ENCODE peak calls at places on chromosomes 13 and 19, in five cellular contexts. A, H, F, L and I are unnamed samples.

GRCh38 chr19:51036519-51036918 is 1.7 kb upstream of the KLK12 start:
- DNase-seq in F (no peak), L (no peak), H (no peak), A (no peak), I (no peak)

GRCh38 chr13:30119476-30119875 is 187.9 kb downstream of the KATNAL1 start:
- DNase-seq in L (peak; percentile 48), A (no peak), F (no peak), H (no peak), I (no peak)

GRCh38 chr13:96810104-96810503 is 184.2 kb downstream of the OXGR1 start:
- DNase-seq in A (peak; percentile 8), H (peak; percentile 52), F (no peak), L (no peak), I (no peak)

GRCh38 chr19:18322318-18322758 is 538 bp downstream of the LSM4 start:
- DNase-seq in H (peak; percentile 55), F (no peak), A (no peak), L (no peak), I (no peak)

GRCh38 chr13:111976474-111977183 is 90.3 kb upstream of the SOX1 start:
- DNase-seq in A (no peak), L (no peak), H (no peak), F (no peak), I (no peak)

GRCh38 chr19:19305066-19305465 is 15.2 kb downstream of the SUGP1 start:
- DNase-seq in H (no peak), L (no peak), F (no peak), A (no peak), I (no peak)

GRCh38 chr19:18023596-18024212 is 15.7 kb downstream of the ARRDC2 start:
- DNase-seq in A (peak; percentile 91), L (no peak), F (no peak), H (peak; percentile 64), I (no peak)

GRCh38 chr19:35755550-35756371 is 1.1 kb downstream of the HSPB6 start:
- DNase-seq in L (peak; percentile 38), F (peak; percentile 80), A (peak; percentile 95), H (peak; percentile 60), I (no peak)

GRCh38 chr13:112587359-112587766 is 590 bp downstream of the TUBGCP3 start:
- DNase-seq in F (peak; percentile 71), A (peak; percentile 95), H (peak; percentile 82), L (peak; percentile 63), I (peak; percentile 69)

GRCh38 chr13:111952814-111953213 is 114.1 kb upstream of the SOX1 start:
- DNase-seq in L (no peak), A (no peak), H (no peak), F (no peak), I (no peak)

GRCh38 chr13:80072231-80072630 is 268.7 kb downstream of the SPRY2 start:
- DNase-seq in A (no peak), L (no peak), F (no peak), H (no peak), I (no peak)

GRCh38 chr13:80074811-80075210 is 266.1 kb downstream of the SPRY2 start:
- DNase-seq in L (no peak), A (no peak), H (no peak), F (no peak), I (no peak)

GRCh38 chr13:80070024-80070703 is 270.8 kb downstream of the SPRY2 start:
- DNase-seq in A (no peak), F (no peak), L (no peak), H (no peak), I (no peak)

GRCh38 chr13:80069374-80069773 is 271.6 kb downstream of the SPRY2 start:
- DNase-seq in F (no peak), H (no peak), A (no peak), L (no peak), I (no peak)

DNA sequence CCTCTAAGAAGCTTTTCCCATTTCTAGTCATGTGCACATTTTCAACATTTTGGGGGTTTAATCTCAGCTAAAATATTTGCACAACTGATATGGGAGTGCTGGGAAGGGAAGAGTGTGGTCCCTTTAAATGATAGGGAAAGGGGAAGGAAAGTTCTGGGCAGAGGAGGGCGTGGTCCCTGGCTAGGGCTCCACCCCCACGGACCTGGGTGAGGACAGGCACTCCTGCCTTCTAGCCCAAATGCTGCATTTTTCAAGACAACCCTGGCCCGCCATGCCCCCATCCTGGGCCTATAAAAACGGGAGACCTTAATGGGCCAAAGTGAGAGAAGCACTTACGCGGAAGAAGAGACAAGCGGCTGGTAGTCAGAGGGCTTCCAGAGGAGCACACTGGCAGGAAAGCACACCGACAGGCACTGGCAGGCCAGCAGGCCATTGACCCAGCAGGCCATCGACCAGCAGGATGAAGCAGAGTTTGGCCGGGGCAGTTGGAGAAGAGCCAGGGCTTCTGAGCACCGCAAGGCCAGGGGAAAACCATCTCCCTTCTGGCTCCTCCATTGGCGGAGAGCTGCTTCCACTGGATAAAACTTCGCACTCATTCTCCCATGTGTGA is 266.7 kb downstream of the SPRY2 start:
- DNase-seq in L (no peak), H (no peak), F (no peak), A (peak; percentile 23), I (no peak)
- TF ChIP-seq POLR2A in L (no peak), H (no peak), F (no peak), A (no peak), I (no peak)

GRCh38 chr19:6753178-6754031 is 13.8 kb downstream of the SH2D3A start:
- DNase-seq in H (peak; percentile 87), A (peak; percentile 93), F (no peak), L (no peak), I (peak; percentile 94)
- TF ChIP-seq POLR2AphosphoS5 in H (no peak), A (peak; percentile 38), F (peak; percentile 30), L (peak; percentile 47), I (peak; percentile 37)

GRCh38 chr19:48332351-48332661 is 7.0 kb downstream of the EMP3 start:
- DNase-seq in H (no peak), F (no peak), L (no peak), A (no peak), I (no peak)

GRCh38 chr19:48329167-48329891 is 4.0 kb downstream of the EMP3 start:
- DNase-seq in L (no peak), A (no peak), F (no peak), H (no peak), I (no peak)

GRCh38 chr19:48332662-48333466 is 7.5 kb downstream of the EMP3 start:
- DNase-seq in F (peak; percentile 89), L (peak; percentile 94), H (peak; percentile 93), A (peak; percentile 80), I (peak; percentile 86)

GRCh38 chr19:48333467-48334384 is 8.4 kb downstream of the EMP3 start:
- DNase-seq in A (peak; percentile 98), L (peak; percentile 86), H (peak; percentile 95), F (peak; percentile 87), I (peak; percentile 96)

GRCh38 chr19:48330012-48330681 is 4.8 kb downstream of the EMP3 start:
- DNase-seq in H (peak; percentile 86), L (peak; percentile 83), A (peak; percentile 93), F (peak; percentile 91), I (no peak)
- TF ChIP-seq POLR2A in H (no peak), L (peak; percentile 53), A (no peak), F (no peak), I (no peak)

DNA sequence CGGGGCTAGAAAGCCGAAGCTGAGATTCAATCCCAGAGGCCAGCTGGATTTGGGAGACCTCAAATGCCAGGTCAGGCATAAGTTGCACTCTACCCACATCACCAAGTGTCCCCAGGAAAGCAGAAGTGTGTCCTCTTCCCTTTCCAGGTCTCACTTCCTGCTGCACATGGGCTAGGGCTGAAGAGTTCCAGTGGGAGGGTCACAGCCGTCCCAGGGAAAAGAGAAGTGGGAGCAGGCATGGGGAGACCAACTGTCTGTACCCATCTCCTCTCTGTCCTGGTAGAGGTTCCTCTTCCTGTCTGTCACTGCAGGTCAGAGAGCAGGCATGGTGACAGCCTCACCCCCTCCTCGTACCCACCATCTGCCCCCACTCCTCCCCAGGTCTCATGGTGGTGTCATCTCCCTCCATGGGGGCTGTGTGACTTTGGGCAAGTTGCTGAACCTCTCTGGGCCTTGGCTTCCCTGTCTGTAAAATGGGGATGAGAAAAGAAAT is 14.8 kb downstream of the AXL start:
- DNase-seq in H (no peak), L (no peak), F (no peak), A (no peak), I (no peak)
- TF ChIP-seq POLR2AphosphoS5 in H (no peak), L (no peak), F (no peak), A (peak; percentile 62), I (no peak)

GRCh38 chr13:113881614-113882265 is 17.9 kb upstream of the GAS6 start:
- DNase-seq in H (peak; percentile 73), A (no peak), L (peak; percentile 66), F (no peak), I (no peak)
- TF ChIP-seq POLR2A in H (no peak), A (no peak), L (no peak), F (no peak), I (no peak)

DNA sequence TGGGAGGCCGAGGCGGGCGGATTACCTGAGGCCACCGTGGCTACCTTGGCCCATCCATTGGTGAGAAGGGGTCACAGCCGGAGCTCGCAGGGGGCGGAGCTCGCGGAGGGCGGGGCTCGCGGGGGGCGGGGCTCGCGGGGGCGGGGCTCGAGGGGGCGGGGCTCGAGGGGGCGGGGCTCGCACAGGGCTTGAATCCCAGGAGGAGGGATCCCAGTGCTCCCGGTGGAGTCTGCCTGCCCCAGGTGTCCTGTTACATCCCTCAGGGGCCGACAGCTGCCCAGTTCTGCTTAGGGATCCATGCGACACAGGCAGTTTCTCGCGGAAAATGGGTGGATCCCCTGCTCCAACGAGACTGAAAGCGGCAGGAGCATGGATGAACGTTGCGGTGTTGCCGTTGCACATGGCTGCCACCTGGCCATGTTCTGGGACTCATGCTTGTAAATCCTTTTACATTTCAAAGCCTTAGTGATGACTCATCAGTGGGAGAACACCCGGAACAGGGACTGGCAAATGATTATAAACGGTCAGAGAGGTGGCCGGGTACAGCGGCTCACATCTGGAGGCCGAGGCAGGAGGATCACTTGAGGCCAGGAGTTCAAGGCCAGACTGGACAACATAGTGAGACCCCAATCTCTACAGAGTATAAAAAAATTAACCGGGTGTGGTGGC is 25.1 kb downstream of the TMPRSS9 start:
- DNase-seq in F (peak; percentile 78), H (no peak), L (peak; percentile 70), A (peak; percentile 61), I (no peak)
- TF ChIP-seq POLR2AphosphoS5 in F (no peak), H (no peak), L (peak; percentile 67), A (no peak), I (no peak)

GRCh38 chr19:16447015-16447384 is 24.8 kb downstream of the EPS15L1 start:
- DNase-seq in L (no peak), H (peak; percentile 83), A (no peak), F (no peak), I (no peak)
- TF ChIP-seq POLR2A in L (no peak), H (no peak), A (no peak), F (no peak), I (peak; percentile 37)